ENCODE peak calls at places on chromosomes 6 and 20, in nine cellular contexts. S, R, T, A, E, V, N, Y and D are unnamed samples.

GRCh38 chr6:7378629-7379218 is 10.8 kb downstream of the CAGE1 start:
- DNase-seq in A (no peak), E (no peak), N (no peak), R (no peak), S (no peak), Y (no peak), V (no peak), T (no peak), D (no peak)

GRCh38 chr20:24690408-24690807 is 221.0 kb downstream of the SYNDIG1 start:
- DNase-seq in R (peak; percentile 54), N (no peak), E (no peak), Y (peak; percentile 65), V (no peak), S (no peak), A (no peak), T (no peak), D (no peak)

GRCh38 chr6:143806282-143807102 is 36.6 kb upstream of the LTV1 start:
- DNase-seq in V (no peak), Y (no peak), A (no peak), E (peak; percentile 86), R (no peak), S (peak; percentile 14), N (no peak), T (peak; percentile 68), D (peak; percentile 44)

GRCh38 chr20:25706793-25707192 is 10.1 kb upstream of the ZNF337 start:
- DNase-seq in Y (no peak), S (no peak), A (no peak), V (no peak), R (no peak), N (no peak), T (no peak), E (no peak), D (no peak)

GRCh38 chr6:56528412-56528841 is 114.3 kb downstream of the DST start:
- DNase-seq in V (no peak), S (peak; percentile 92), R (no peak), A (no peak), E (peak; percentile 96), T (no peak), N (no peak), Y (no peak), D (peak; percentile 90)

GRCh38 chr6:124119591-124119990 is 315.9 kb downstream of the NKAIN2 start:
- DNase-seq in Y (no peak), E (no peak), V (no peak), S (no peak), N (no peak), R (no peak), T (no peak), A (no peak), D (no peak)

GRCh38 chr20:45685896-45686295 is 15.9 kb upstream of the WFDC11 start:
- DNase-seq in N (no peak), T (no peak), A (peak; percentile 43), V (peak; percentile 16), S (peak; percentile 7), Y (no peak), R (no peak), E (no peak), D (no peak)

GRCh38 chr6:37741757-37742400 is 44.2 kb upstream of the MDGA1 start:
- DNase-seq in A (peak; percentile 64), T (no peak), R (no peak), Y (no peak), S (no peak), N (no peak), V (peak; percentile 28), E (no peak), D (peak; percentile 9)

GRCh38 chr6:106628658-106629102 is 618 bp downstream of the RTN4IP1 start:
- DNase-seq in N (no peak), A (no peak), S (no peak), Y (no peak), T (peak; percentile 14), V (no peak), R (no peak), E (no peak), D (no peak)

GRCh38 chr6:160042788-160043301 is 74.0 kb downstream of the IGF2R start:
- DNase-seq in A (no peak), N (no peak), V (no peak), S (peak; percentile 83), T (no peak), E (peak; percentile 77), R (no peak), Y (no peak), D (peak; percentile 77)

GRCh38 chr6:40978687-40979289 is 60.2 kb downstream of the UNC5CL start:
- DNase-seq in Y (no peak), S (no peak), A (no peak), N (no peak), E (no peak), R (no peak), V (no peak), T (no peak), D (no peak)
- TF ChIP-seq CTCF in Y (no peak), S (no peak), A (no peak), N (no peak), E (no peak), R (no peak), V (no peak), T (no peak), D (no peak)

DNA sequence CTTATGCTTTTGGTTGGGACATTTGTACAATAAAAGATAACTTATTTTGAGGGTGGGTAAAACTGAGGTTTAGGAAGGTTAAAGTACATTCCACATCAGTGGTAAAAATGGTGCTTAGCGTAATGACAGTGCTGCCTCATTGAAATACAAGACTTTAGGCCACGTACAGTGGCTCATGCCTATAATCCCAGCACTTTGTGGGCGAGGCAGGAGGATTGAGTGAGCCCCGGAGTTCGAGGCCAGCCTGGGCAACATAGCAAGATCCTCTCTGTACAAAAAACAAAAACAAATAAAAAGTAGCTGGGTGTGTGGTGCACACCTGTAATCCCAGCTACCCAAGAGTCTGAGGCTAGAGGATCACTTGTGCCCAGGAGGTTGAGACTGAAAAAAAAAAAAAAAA is 2.3 kb upstream of the KIAA0319 start:
- DNase-seq in Y (no peak), T (no peak), N (no peak), S (no peak), A (no peak), E (no peak), V (no peak), R (no peak), D (no peak)
- TF ChIP-seq CTCF in Y (no peak), T (no peak), N (no peak), S (no peak), A (no peak), E (no peak), V (no peak), R (no peak), D (no peak)

GRCh38 chr20:13990465-13990864 is at the start of gene SEL1L2:
- DNase-seq in V (peak; percentile 27), R (no peak), N (no peak), Y (no peak), A (peak; percentile 39), S (no peak), T (no peak), E (no peak), D (no peak)

GRCh38 chr20:13996265-13996664 is 949 bp downstream of the MACROD2 start:
- DNase-seq in E (peak; percentile 5), Y (no peak), N (no peak), S (peak; percentile 28), V (no peak), T (no peak), R (no peak), A (no peak), D (no peak)

GRCh38 chr20:13991311-13991710 is 897 bp upstream of the SEL1L2 start:
- DNase-seq in N (no peak), E (no peak), R (no peak), V (no peak), Y (no peak), A (no peak), T (no peak), S (no peak), D (no peak)

GRCh38 chr20:13995841-13996240 is 525 bp downstream of the MACROD2 start:
- DNase-seq in N (no peak), S (peak; percentile 43), Y (no peak), E (peak; percentile 3), V (peak; percentile 61), T (peak; percentile 38), A (peak; percentile 56), R (peak; percentile 68), D (no peak)

GRCh38 chr20:13995086-13995665 is at the start of gene MACROD2:
- DNase-seq in R (peak; percentile 93), A (peak; percentile 98), S (peak; percentile 97), Y (peak; percentile 95), V (peak; percentile 99), E (peak; percentile 92), T (peak; percentile 92), N (no peak), D (peak; percentile 76)
- TF ChIP-seq CTCF in R (no peak), A (no peak), S (no peak), Y (no peak), V (no peak), E (no peak), T (no peak), N (no peak), D (no peak)

GRCh38 chr20:49275634-49276033 is 2.2 kb downstream of the ZNFX1 start:
- DNase-seq in Y (no peak), T (no peak), R (no peak), E (no peak), A (no peak), S (no peak), N (no peak), V (no peak), D (no peak)

GRCh38 chr20:49276201-49276894 is 1.5 kb downstream of the ZNFX1 start:
- DNase-seq in E (peak; percentile 70), V (no peak), Y (no peak), N (peak; percentile 17), S (peak; percentile 79), A (no peak), T (peak; percentile 56), R (no peak), D (peak; percentile 68)

GRCh38 chr20:49277786-49278035 is 146 bp downstream of the ZNFX1 start:
- DNase-seq in Y (no peak), A (no peak), T (no peak), S (no peak), V (no peak), N (no peak), E (no peak), R (no peak), D (no peak)

GRCh38 chr20:49278036-49278816 is at the start of gene ZNFX1:
- DNase-seq in T (peak; percentile 99), R (peak; percentile 100), E (peak; percentile 99), N (peak; percentile 99), V (peak; percentile 97), S (peak; percentile 99), A (peak; percentile 98), Y (peak; percentile 99), D (peak; percentile 97)

GRCh38 chr20:49276895-49277785 is 717 bp downstream of the ZNFX1 start:
- DNase-seq in Y (no peak), V (peak; percentile 13), R (peak; percentile 77), A (peak; percentile 20), E (no peak), S (peak; percentile 41), N (peak; percentile 10), T (peak; percentile 17), D (no peak)
- TF ChIP-seq CTCF in Y (no peak), V (no peak), R (no peak), A (no peak), E (no peak), S (no peak), N (no peak), T (no peak), D (no peak)

DNA sequence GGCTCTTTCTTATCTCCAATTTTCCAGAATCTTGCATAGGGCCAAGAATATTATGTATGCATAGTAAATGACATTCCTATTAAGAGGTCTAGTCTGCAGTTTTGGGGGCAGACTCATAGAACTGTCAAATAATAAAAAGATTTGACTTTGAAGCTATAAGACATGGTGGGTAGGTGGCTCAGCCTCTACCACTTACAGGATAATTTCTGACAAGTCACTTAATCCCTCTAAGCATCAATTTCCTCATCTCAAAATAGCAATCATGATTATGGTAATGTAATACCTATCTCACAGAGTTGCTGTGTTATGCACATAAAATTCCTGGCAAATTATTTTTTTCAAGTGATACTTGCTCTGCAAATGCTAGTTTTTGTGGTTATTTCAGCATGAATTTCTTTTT is 329.1 kb downstream of the PLCB1 start:
- DNase-seq in T (no peak), A (no peak), E (no peak), V (no peak), R (no peak), Y (no peak), S (no peak), N (no peak), D (no peak)
- TF ChIP-seq CTCF in T (no peak), A (no peak), E (no peak), V (no peak), R (no peak), Y (no peak), S (no peak), N (no peak), D (no peak)